ENCODE peak calls at places on chromosomes 11 and 22, in seven cellular contexts. X is NCI-H1092, W is GM10248, G is frontal cortex, Z is caudate nucleus, B is non-pigmented ciliary epithelial cell, H is psoas muscle. A is an unnamed sample.

GRCh38 chr11:8810331-8811301 is 100.4 kb upstream of the AKIP1 start:
- DNase-seq in X (peak; percentile 86), W (peak; percentile 64), G (peak; percentile 63), Z (peak; percentile 81), B (no peak), H (peak; percentile 82), A (peak; percentile 79)

GRCh38 chr11:126654886-126655806 is 299.7 kb downstream of the ST3GAL4 start:
- DNase-seq in X (peak; percentile 61), W (no peak), G (no peak), Z (peak; percentile 64), B (no peak), H (no peak), A (no peak)

GRCh38 chr11:7563269-7563668 is 49.5 kb downstream of the PPFIBP2 start:
- DNase-seq in X (no peak), W (no peak), G (no peak), Z (no peak), B (no peak), H (no peak), A (no peak)

GRCh38 chr22:17060126-17060525 is 24.7 kb upstream of the IL17RA start:
- DNase-seq in X (no peak), W (no peak), G (no peak), Z (no peak), B (no peak), H (no peak), A (no peak)

GRCh38 chr11:111737877-111738205 is 28.3 kb downstream of the PPP2R1B start:
- DNase-seq in X (no peak), W (no peak), G (no peak), Z (no peak), B (no peak), H (no peak), A (peak; percentile 56)

GRCh38 chr11:66181632-66182345 is 86.7 kb upstream of the RAB1B start:
- DNase-seq in X (no peak), W (no peak), G (no peak), Z (no peak), B (no peak), H (no peak), A (no peak)

GRCh38 chr11:121067912-121068652 is 33.0 kb upstream of the TECTA start:
- DNase-seq in X (no peak), W (peak; percentile 8), G (no peak), Z (no peak), B (no peak), H (no peak), A (no peak)

GRCh38 chr22:32880906-32881596 is 79.5 kb downstream of the TIMP3 start:
- DNase-seq in X (peak; percentile 76), W (no peak), G (no peak), Z (peak; percentile 30), B (peak; percentile 37), H (peak; percentile 60), A (peak; percentile 40)

A was measured in occipital lobe.